ENCODE peak calls at places on chromosomes 1 and 21, in eight cellular contexts. W is stimulated activated CD4-positive, alpha-beta T cell treated with anti-CD3 and anti-CD28 coated beads, Interleukin-4, amount 100 ng/mL, for 48 hours; X is neural crest cell; R is IMR-90; U is foreskin keratinocyte; P is activated T-cell treated with anti-CD3 and anti-CD28 coated beads for 1 hour; N is T-helper 9 cell; V is glomerular endothelial cell. Q is an unnamed sample.

GRCh38 chr1:3052501-3052900 is 16.5 kb upstream of the PRDM16 start:
- DNase-seq in W (no peak), X (no peak), R (no peak), U (no peak), P (no peak), N (no peak), V (no peak), Q (no peak)

GRCh38 chr1:156559086-156559796 is 13.1 kb downstream of the IQGAP3 start:
- DNase-seq in W (no peak), X (no peak), R (no peak), U (no peak), P (no peak), N (no peak), V (no peak), Q (no peak)

GRCh38 chr1:92759361-92759760 is 25.5 kb downstream of the EVI5 start:
- DNase-seq in W (no peak), X (no peak), R (peak; percentile 61), U (no peak), P (no peak), N (no peak), V (no peak), Q (no peak)

GRCh38 chr1:107529511-107530149 is 388.8 kb downstream of the NTNG1 start:
- DNase-seq in W (no peak), X (peak; percentile 2), R (peak; percentile 35), U (peak; percentile 76), P (no peak), N (no peak), V (no peak), Q (no peak)

GRCh38 chr1:40895601-40896000 is 33.4 kb upstream of the CITED4 start:
- DNase-seq in W (peak; percentile 7), X (no peak), R (no peak), U (peak; percentile 61), P (no peak), N (no peak), V (no peak), Q (no peak)

GRCh38 chr1:59505596-59506028 is 208.7 kb downstream of the FGGY start:
- DNase-seq in W (no peak), X (no peak), R (no peak), U (peak; percentile 43), P (no peak), N (no peak), V (no peak), Q (no peak)

GRCh38 chr21:26686278-26686677 is 113.2 kb upstream of the CYYR1 start:
- DNase-seq in W (peak; percentile 4), X (no peak), R (peak; percentile 44), U (peak; percentile 49), P (no peak), N (no peak), V (no peak), Q (no peak)

GRCh38 chr1:176073524-176074157 is 133.4 kb downstream of the COP1 start:
- DNase-seq in W (peak; percentile 11), X (peak; percentile 54), R (peak; percentile 72), U (peak; percentile 48), P (no peak), N (peak; percentile 3), V (peak; percentile 66), Q (no peak)

GRCh38 chr1:13967707-13968106 is 267.7 kb downstream of the PRDM2 start:
- DNase-seq in W (no peak), X (no peak), R (no peak), U (no peak), P (no peak), N (no peak), V (no peak), Q (no peak)

GRCh38 chr1:52264530-52265115 is 101.4 kb downstream of the CC2D1B start:
- DNase-seq in W (no peak), X (no peak), R (no peak), U (no peak), P (no peak), N (no peak), V (no peak), Q (no peak)

GRCh38 chr1:224454337-224455055 is 19.9 kb upstream of the WDR26 start:
- DNase-seq in W (no peak), X (no peak), R (no peak), U (peak; percentile 91), P (no peak), N (no peak), V (no peak), Q (no peak)

GRCh38 chr1:205563927-205564441 is 59.5 kb downstream of the CDK18 start:
- DNase-seq in W (no peak), X (no peak), R (no peak), U (no peak), P (no peak), N (no peak), V (no peak), Q (no peak)

GRCh38 chr21:29025328-29025713 is 853 bp downstream of the USP16 start:
- DNase-seq in W (no peak), X (no peak), R (peak; percentile 22), U (no peak), P (no peak), N (no peak), V (no peak), Q (no peak)

GRCh38 chr21:42833439-42833815 is 45.9 kb downstream of the WDR4 start:
- DNase-seq in W (peak; percentile 54), X (no peak), R (peak; percentile 5), U (no peak), P (peak; percentile 33), N (peak; percentile 21), V (no peak), Q (peak; percentile 58)

GRCh38 chr21:46078984-46079356 is 18.9 kb upstream of the COL6A2 start:
- DNase-seq in W (no peak), X (no peak), R (no peak), U (no peak), P (no peak), N (no peak), V (no peak), Q (peak; percentile 2)

Q was measured in activated T-helper 2 cell treated with anti-CD3 and anti-CD28 coated beads, Interferon-gamma antibody, Interleukin-2, Interleukin-4, amounts not matched to agents 10 μg/mL and 5 μg/mL and 100 μg/mL, durations not matched to agents 14 hours and 24 hours and 36 hours.